ENCODE peak calls at places on chromosomes 12 and 14, in eight cellular contexts. X, B, U, V, P, T, Y and D are unnamed samples.

GRCh38 chr14:61140271-61140670 is 140.9 kb downstream of the TMEM30B start:
- DNase-seq in X (no peak), B (no peak), U (no peak), V (no peak), P (no peak), T (no peak), Y (no peak), D (no peak)

GRCh38 chr14:89137514-89138163 is 279.4 kb downstream of the FOXN3 start:
- DNase-seq in X (peak), B (no peak), U (peak), V (no peak), P (no peak), T (no peak), Y (peak), D (peak)

GRCh38 chr12:112347521-112347920 is 34.7 kb downstream of the HECTD4 start:
- DNase-seq in X (no peak), B (no peak), U (peak), V (no peak), P (peak), T (peak), Y (no peak), D (no peak)

GRCh38 chr14:94046696-94047250 is 20.6 kb downstream of the OTUB2 start:
- DNase-seq in X (no peak), B (no peak), U (no peak), V (no peak), P (no peak), T (no peak), Y (no peak), D (no peak)

GRCh38 chr12:93847517-93848452 is 170.6 kb downstream of the CRADD start:
- DNase-seq in X (no peak), B (no peak), U (no peak), V (no peak), P (peak), T (no peak), Y (no peak), D (no peak)

GRCh38 chr14:94132285-94132887 is 3.0 kb upstream of the IFI27L2 start:
- DNase-seq in X (peak), B (peak), U (no peak), V (no peak), P (peak), T (peak), Y (no peak), D (no peak)

GRCh38 chr12:28899951-28900350 is 249.1 kb upstream of the FAR2 start:
- DNase-seq in X (no peak), B (no peak), U (peak), V (no peak), P (no peak), T (no peak), Y (no peak), D (peak)

GRCh38 chr14:96204151-96205058 is at the start of gene BDKRB2:
- DNase-seq in X (peak), B (peak), U (peak), V (peak), P (peak), T (peak), Y (no peak), D (peak)

GRCh38 chr12:131208425-131208824 is 254.7 kb downstream of the ADGRD1 start:
- DNase-seq in X (peak), B (no peak), U (no peak), V (no peak), P (no peak), T (no peak), Y (no peak), D (no peak)

GRCh38 chr12:95004610-95005009 is 1.1 kb upstream of the NDUFA12 start:
- DNase-seq in X (no peak), B (no peak), U (no peak), V (no peak), P (no peak), T (no peak), Y (no peak), D (no peak)

GRCh38 chr14:32977913-32978312 is 39.2 kb downstream of the NPAS3 start:
- DNase-seq in X (no peak), B (no peak), U (no peak), V (no peak), P (no peak), T (no peak), Y (no peak), D (no peak)

GRCh38 chr14:64844993-64845536 is 34.6 kb downstream of the SPTB start:
- DNase-seq in X (no peak), B (no peak), U (no peak), V (no peak), P (no peak), T (no peak), Y (no peak), D (no peak)

GRCh38 chr12:99767809-99768208 is 120.3 kb downstream of the GARIN6 start:
- DNase-seq in X (no peak), B (peak), U (no peak), V (no peak), P (peak), T (peak), Y (no peak), D (no peak)

DNA sequence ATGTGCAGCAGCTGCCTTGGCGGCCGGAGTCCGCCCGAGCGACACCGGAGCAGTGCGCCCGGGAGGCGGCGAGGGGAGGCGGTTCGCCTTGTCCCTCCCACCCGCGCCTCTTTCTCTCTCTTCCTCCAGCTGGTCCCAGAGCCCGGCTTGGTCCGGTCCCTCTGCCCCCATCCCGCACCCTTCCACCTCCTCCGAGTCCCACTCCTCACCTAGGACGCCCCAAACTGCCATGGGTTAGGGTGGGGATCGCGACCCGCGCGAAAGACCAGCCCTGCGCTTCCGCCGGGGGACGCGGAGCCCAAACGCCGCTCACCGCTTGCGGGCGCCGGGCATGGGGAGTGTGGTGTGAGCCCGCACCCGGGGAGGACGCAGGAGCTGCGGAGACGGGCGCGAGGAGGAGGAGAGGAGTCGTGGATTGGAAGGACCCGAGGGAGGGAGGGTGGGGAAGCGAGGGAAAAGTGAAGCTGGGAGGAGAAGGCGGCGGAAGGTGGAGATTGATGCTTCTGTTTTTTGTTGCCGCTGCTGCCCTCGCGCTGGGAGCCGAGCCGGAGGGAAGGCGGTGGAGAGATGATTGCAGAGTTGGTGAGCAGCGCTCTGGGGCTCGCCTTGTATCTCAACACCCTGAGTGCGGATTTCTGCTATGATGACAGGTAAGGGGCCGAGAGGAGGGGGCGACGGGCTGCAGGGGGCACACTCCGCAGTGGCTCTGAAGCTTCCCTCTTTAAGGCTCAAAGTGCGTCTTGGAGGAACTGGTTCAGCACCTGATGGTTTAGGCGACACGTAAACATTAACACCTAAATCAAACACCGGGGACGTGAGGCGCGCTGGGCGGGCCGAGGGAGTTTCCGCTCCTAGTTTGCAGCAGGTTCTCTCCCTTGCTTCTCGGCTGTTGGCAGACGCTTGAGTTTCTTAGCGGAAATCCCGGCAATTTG is 580 bp downstream of the TMTC2 start:
- DNase-seq in X (peak), B (peak), U (no peak), V (peak), P (peak), T (peak), Y (no peak), D (no peak)
- TF ChIP-seq CTCF in X (no peak), B (peak), U (no peak), V (no peak), P (no peak), T (peak), Y (no peak), D (no peak)

GRCh38 chr14:68975667-68976066 is 3.4 kb downstream of the ACTN1 start:
- DNase-seq in X (no peak), B (no peak), U (no peak), V (no peak), P (no peak), T (peak), Y (no peak), D (no peak)
- TF ChIP-seq CTCF in X (no peak), B (no peak), U (no peak), V (no peak), P (no peak), T (no peak), Y (no peak), D (no peak)

GRCh38 chr14:50003213-50004021 is 110.5 kb downstream of the ARF6 start:
- DNase-seq in X (peak), B (peak), U (no peak), V (peak), P (peak), T (peak), Y (peak), D (no peak)
- TF ChIP-seq CTCF in X (no peak), B (no peak), U (no peak), V (peak), P (peak), T (peak), Y (peak), D (peak)

GRCh38 chr12:52952082-52952801 is 3.3 kb downstream of the KRT18 start:
- DNase-seq in X (peak), B (no peak), U (no peak), V (no peak), P (no peak), T (no peak), Y (no peak), D (no peak)
- TF ChIP-seq CTCF in X (peak), B (peak), U (no peak), V (peak), P (peak), T (peak), Y (no peak), D (no peak)

GRCh38 chr12:55696141-55696540 is 11.6 kb downstream of the ITGA7 start:
- DNase-seq in X (no peak), B (no peak), U (no peak), V (no peak), P (no peak), T (no peak), Y (no peak), D (no peak)

GRCh38 chr12:55696796-55697462 is 10.8 kb downstream of the ITGA7 start:
- DNase-seq in X (no peak), B (no peak), U (no peak), V (no peak), P (no peak), T (no peak), Y (no peak), D (no peak)

GRCh38 chr12:55698241-55698955 is 9.3 kb downstream of the ITGA7 start:
- DNase-seq in X (no peak), B (no peak), U (no peak), V (no peak), P (no peak), T (no peak), Y (no peak), D (no peak)

GRCh38 chr12:55698965-55699364 is 8.7 kb downstream of the ITGA7 start:
- DNase-seq in X (no peak), B (no peak), U (no peak), V (no peak), P (no peak), T (no peak), Y (no peak), D (no peak)

DNA sequence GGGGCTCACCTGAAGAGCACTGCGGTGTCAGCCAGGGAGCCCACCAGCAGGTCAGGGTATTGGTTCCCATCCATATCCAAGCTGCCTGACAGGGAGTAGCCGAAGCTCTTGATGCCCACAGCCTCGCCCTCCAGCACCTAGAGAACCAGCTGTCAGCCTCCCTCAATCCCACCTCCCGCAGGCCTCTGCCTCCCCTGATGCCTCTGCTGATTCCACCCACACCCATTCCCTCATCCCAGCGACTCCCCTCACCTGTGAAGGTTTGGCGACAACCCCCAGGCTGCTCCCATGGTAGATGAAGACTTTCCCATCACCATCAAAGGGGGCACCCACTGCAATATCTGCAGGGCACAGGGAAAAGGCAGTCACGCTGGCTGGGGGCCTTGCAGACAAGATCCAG is 10.0 kb downstream of the ITGA7 start:
- DNase-seq in X (no peak), B (no peak), U (no peak), V (no peak), P (no peak), T (no peak), Y (no peak), D (no peak)
- TF ChIP-seq CTCF in X (no peak), B (no peak), U (no peak), V (no peak), P (no peak), T (no peak), Y (no peak), D (no peak)

DNA sequence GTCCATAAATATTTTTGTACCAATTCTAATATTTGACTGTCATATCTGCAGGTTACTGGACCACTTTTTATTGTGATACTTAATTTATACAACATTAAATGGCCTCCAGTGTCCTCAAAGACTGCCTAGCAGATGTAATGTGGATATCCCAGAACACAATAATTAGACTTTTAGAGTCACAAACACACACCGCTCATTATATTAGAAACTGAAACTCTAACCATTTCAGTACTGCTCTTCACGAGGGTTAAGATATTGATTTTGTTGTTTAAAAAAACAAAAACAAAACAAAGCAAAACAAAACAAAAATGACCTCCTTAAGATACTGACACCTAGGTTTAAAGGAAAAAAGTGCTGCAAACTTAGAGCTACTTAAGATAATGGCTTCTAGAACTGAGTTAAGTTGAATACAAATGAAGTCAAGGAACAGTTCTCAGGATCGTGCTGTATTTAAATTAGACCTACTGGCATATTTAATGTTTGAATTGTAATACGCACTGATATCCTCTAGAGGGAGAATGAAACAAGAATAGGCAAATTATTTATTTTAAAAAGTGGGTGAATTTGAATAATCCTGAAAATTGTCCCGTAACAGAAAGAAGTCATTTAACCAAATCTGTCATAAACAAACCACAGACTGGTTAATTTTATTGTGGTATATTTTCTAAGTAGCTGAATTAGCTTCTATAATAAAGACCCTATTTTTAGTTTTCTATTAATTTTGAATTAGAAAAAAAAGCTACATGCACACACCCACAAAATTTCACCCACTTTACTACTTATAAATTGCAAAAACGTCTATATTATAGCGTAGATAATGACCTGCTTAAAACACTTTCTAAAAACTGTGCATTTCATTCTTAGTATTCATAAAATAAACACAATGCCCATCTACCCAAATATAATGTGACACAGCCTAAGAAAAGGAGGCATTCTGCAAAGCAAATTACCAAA is 395.2 kb upstream of the DCN start:
- DNase-seq in X (no peak), B (peak), U (peak), V (no peak), P (peak), T (peak), Y (no peak), D (no peak)
- TF ChIP-seq CTCF in X (peak), B (no peak), U (peak), V (peak), P (peak), T (peak), Y (peak), D (peak)